ENCODE peak calls at places on chromosome 15, in nine cellular contexts. One of them, this sample, is unnamed.

GRCh38 chr15:65939901-65940617 is 70.8 kb downstream of the RAB11A start:
- DNase-seq in PC-3: peak; percentile 83
- DNase-seq in stimulated activated CD8-positive, alpha-beta memory T cell treated with anti-CD3 and anti-CD28 coated beads, Interleukin-7, amount 100 ng/mL, for 1 hour: no peak
- DNase-seq in body of pancreas: no peak
- DNase-seq in astrocyte: peak; percentile 95
- DNase-seq in left ventricle myocardium superior: peak; percentile 56
- DNase-seq in upper lobe of right lung: no peak
- DNase-seq in globus pallidus: no peak
- DNase-seq in activated CD8-positive, alpha-beta memory T cell treated with anti-CD3 and anti-CD28 coated beads, Interleukin-2, amount 50 U/mL, for 48 hours: no peak
- DNase-seq in this sample: no peak

GRCh38 chr15:65072617-65073016 is 3.9 kb upstream of the KBTBD13 start:
- DNase-seq in PC-3: no peak
- DNase-seq in globus pallidus: no peak
- DNase-seq in stimulated activated CD8-positive, alpha-beta memory T cell treated with anti-CD3 and anti-CD28 coated beads, Interleukin-7, amount 100 ng/mL, for 1 hour: no peak
- DNase-seq in activated CD8-positive, alpha-beta memory T cell treated with anti-CD3 and anti-CD28 coated beads, Interleukin-2, amount 50 U/mL, for 48 hours: no peak
- DNase-seq in upper lobe of right lung: no peak
- DNase-seq in left ventricle myocardium superior: no peak
- DNase-seq in astrocyte: no peak
- DNase-seq in body of pancreas: no peak
- DNase-seq in this sample: no peak

GRCh38 chr15:56369234-56369633 is 4.0 kb downstream of the TEX9 start:
- DNase-seq in stimulated activated CD8-positive, alpha-beta memory T cell treated with anti-CD3 and anti-CD28 coated beads, Interleukin-7, amount 100 ng/mL, for 1 hour: no peak
- DNase-seq in left ventricle myocardium superior: no peak
- DNase-seq in PC-3: no peak
- DNase-seq in globus pallidus: no peak
- DNase-seq in body of pancreas: no peak
- DNase-seq in activated CD8-positive, alpha-beta memory T cell treated with anti-CD3 and anti-CD28 coated beads, Interleukin-2, amount 50 U/mL, for 48 hours: no peak
- DNase-seq in astrocyte: no peak
- DNase-seq in upper lobe of right lung: no peak
- DNase-seq in this sample: no peak

GRCh38 chr15:90895571-90896117 is 7.5 kb upstream of the MAN2A2 start:
- DNase-seq in globus pallidus: peak; percentile 85
- DNase-seq in PC-3: no peak
- DNase-seq in left ventricle myocardium superior: no peak
- DNase-seq in astrocyte: no peak
- DNase-seq in activated CD8-positive, alpha-beta memory T cell treated with anti-CD3 and anti-CD28 coated beads, Interleukin-2, amount 50 U/mL, for 48 hours: no peak
- DNase-seq in upper lobe of right lung: no peak
- DNase-seq in stimulated activated CD8-positive, alpha-beta memory T cell treated with anti-CD3 and anti-CD28 coated beads, Interleukin-7, amount 100 ng/mL, for 1 hour: no peak
- DNase-seq in body of pancreas: no peak
- DNase-seq in this sample: no peak

GRCh38 chr15:65028921-65029735 is at the start of gene MTFMT:
- DNase-seq in upper lobe of right lung: peak; percentile 97
- DNase-seq in globus pallidus: peak; percentile 86
- DNase-seq in stimulated activated CD8-positive, alpha-beta memory T cell treated with anti-CD3 and anti-CD28 coated beads, Interleukin-7, amount 100 ng/mL, for 1 hour: peak; percentile 92
- DNase-seq in activated CD8-positive, alpha-beta memory T cell treated with anti-CD3 and anti-CD28 coated beads, Interleukin-2, amount 50 U/mL, for 48 hours: peak; percentile 97
- DNase-seq in body of pancreas: peak; percentile 92
- DNase-seq in PC-3: peak; percentile 71
- DNase-seq in astrocyte: peak; percentile 49
- DNase-seq in left ventricle myocardium superior: peak; percentile 97
- DNase-seq in this sample: peak; percentile 93

GRCh38 chr15:100920516-100921135 is 1.5 kb downstream of the LRRK1 start:
- DNase-seq in activated CD8-positive, alpha-beta memory T cell treated with anti-CD3 and anti-CD28 coated beads, Interleukin-2, amount 50 U/mL, for 48 hours: no peak
- DNase-seq in globus pallidus: no peak
- DNase-seq in body of pancreas: no peak
- DNase-seq in left ventricle myocardium superior: no peak
- DNase-seq in PC-3: no peak
- DNase-seq in astrocyte: no peak
- DNase-seq in stimulated activated CD8-positive, alpha-beta memory T cell treated with anti-CD3 and anti-CD28 coated beads, Interleukin-7, amount 100 ng/mL, for 1 hour: no peak
- DNase-seq in upper lobe of right lung: no peak
- DNase-seq in this sample: no peak

GRCh38 chr15:74208901-74209559 is 6.4 kb upstream of the STRA6 start:
- DNase-seq in left ventricle myocardium superior: no peak
- DNase-seq in upper lobe of right lung: no peak
- DNase-seq in astrocyte: peak; percentile 90
- DNase-seq in globus pallidus: no peak
- DNase-seq in stimulated activated CD8-positive, alpha-beta memory T cell treated with anti-CD3 and anti-CD28 coated beads, Interleukin-7, amount 100 ng/mL, for 1 hour: no peak
- DNase-seq in PC-3: peak; percentile 27
- DNase-seq in body of pancreas: peak; percentile 13
- DNase-seq in activated CD8-positive, alpha-beta memory T cell treated with anti-CD3 and anti-CD28 coated beads, Interleukin-2, amount 50 U/mL, for 48 hours: no peak
- DNase-seq in this sample: no peak

GRCh38 chr15:70137975-70138374 is 40.3 kb upstream of the TLE3 start:
- DNase-seq in left ventricle myocardium superior: no peak
- DNase-seq in body of pancreas: no peak
- DNase-seq in astrocyte: no peak
- DNase-seq in PC-3: no peak
- DNase-seq in globus pallidus: no peak
- DNase-seq in stimulated activated CD8-positive, alpha-beta memory T cell treated with anti-CD3 and anti-CD28 coated beads, Interleukin-7, amount 100 ng/mL, for 1 hour: no peak
- DNase-seq in upper lobe of right lung: no peak
- DNase-seq in activated CD8-positive, alpha-beta memory T cell treated with anti-CD3 and anti-CD28 coated beads, Interleukin-2, amount 50 U/mL, for 48 hours: no peak
- DNase-seq in this sample: no peak

GRCh38 chr15:40204100-40204499 is 34.8 kb upstream of the PAK6 start:
- DNase-seq in stimulated activated CD8-positive, alpha-beta memory T cell treated with anti-CD3 and anti-CD28 coated beads, Interleukin-7, amount 100 ng/mL, for 1 hour: no peak
- DNase-seq in body of pancreas: no peak
- DNase-seq in upper lobe of right lung: no peak
- DNase-seq in left ventricle myocardium superior: no peak
- DNase-seq in activated CD8-positive, alpha-beta memory T cell treated with anti-CD3 and anti-CD28 coated beads, Interleukin-2, amount 50 U/mL, for 48 hours: no peak
- DNase-seq in globus pallidus: no peak
- DNase-seq in PC-3: no peak
- DNase-seq in astrocyte: peak; percentile 4
- DNase-seq in this sample: no peak

GRCh38 chr15:53837263-53837662 is 77.8 kb upstream of the WDR72 start:
- DNase-seq in activated CD8-positive, alpha-beta memory T cell treated with anti-CD3 and anti-CD28 coated beads, Interleukin-2, amount 50 U/mL, for 48 hours: no peak
- DNase-seq in astrocyte: no peak
- DNase-seq in left ventricle myocardium superior: no peak
- DNase-seq in PC-3: peak; percentile 4
- DNase-seq in body of pancreas: peak; percentile 67
- DNase-seq in globus pallidus: no peak
- DNase-seq in upper lobe of right lung: peak; percentile 72
- DNase-seq in stimulated activated CD8-positive, alpha-beta memory T cell treated with anti-CD3 and anti-CD28 coated beads, Interleukin-7, amount 100 ng/mL, for 1 hour: no peak
- DNase-seq in this sample: peak; percentile 53

GRCh38 chr15:98909968-98910885 is 97.4 kb downstream of the PGPEP1L start:
- DNase-seq in globus pallidus: no peak
- DNase-seq in body of pancreas: no peak
- DNase-seq in activated CD8-positive, alpha-beta memory T cell treated with anti-CD3 and anti-CD28 coated beads, Interleukin-2, amount 50 U/mL, for 48 hours: no peak
- DNase-seq in upper lobe of right lung: no peak
- DNase-seq in left ventricle myocardium superior: peak; percentile 45
- DNase-seq in stimulated activated CD8-positive, alpha-beta memory T cell treated with anti-CD3 and anti-CD28 coated beads, Interleukin-7, amount 100 ng/mL, for 1 hour: no peak
- DNase-seq in astrocyte: no peak
- DNase-seq in PC-3: no peak
- DNase-seq in this sample: no peak

GRCh38 chr15:35738370-35738769 is 192.4 kb upstream of the DPH6 start:
- DNase-seq in left ventricle myocardium superior: no peak
- DNase-seq in upper lobe of right lung: no peak
- DNase-seq in globus pallidus: no peak
- DNase-seq in PC-3: peak; percentile 77
- DNase-seq in body of pancreas: no peak
- DNase-seq in stimulated activated CD8-positive, alpha-beta memory T cell treated with anti-CD3 and anti-CD28 coated beads, Interleukin-7, amount 100 ng/mL, for 1 hour: no peak
- DNase-seq in activated CD8-positive, alpha-beta memory T cell treated with anti-CD3 and anti-CD28 coated beads, Interleukin-2, amount 50 U/mL, for 48 hours: no peak
- DNase-seq in astrocyte: peak; percentile 82
- DNase-seq in this sample: no peak

GRCh38 chr15:99019558-99020540 is 12.3 kb upstream of the PGPEP1L start:
- DNase-seq in astrocyte: peak; percentile 63
- DNase-seq in globus pallidus: peak; percentile 71
- DNase-seq in activated CD8-positive, alpha-beta memory T cell treated with anti-CD3 and anti-CD28 coated beads, Interleukin-2, amount 50 U/mL, for 48 hours: no peak
- DNase-seq in PC-3: peak; percentile 61
- DNase-seq in body of pancreas: no peak
- DNase-seq in stimulated activated CD8-positive, alpha-beta memory T cell treated with anti-CD3 and anti-CD28 coated beads, Interleukin-7, amount 100 ng/mL, for 1 hour: no peak
- DNase-seq in upper lobe of right lung: no peak
- DNase-seq in left ventricle myocardium superior: no peak
- DNase-seq in this sample: no peak

GRCh38 chr15:67873777-67874176 is 33.9 kb upstream of the RNU6-1 start:
- DNase-seq in body of pancreas: no peak
- DNase-seq in globus pallidus: no peak
- DNase-seq in activated CD8-positive, alpha-beta memory T cell treated with anti-CD3 and anti-CD28 coated beads, Interleukin-2, amount 50 U/mL, for 48 hours: no peak
- DNase-seq in left ventricle myocardium superior: no peak
- DNase-seq in stimulated activated CD8-positive, alpha-beta memory T cell treated with anti-CD3 and anti-CD28 coated beads, Interleukin-7, amount 100 ng/mL, for 1 hour: no peak
- DNase-seq in upper lobe of right lung: no peak
- DNase-seq in astrocyte: no peak
- DNase-seq in PC-3: no peak
- DNase-seq in this sample: no peak

GRCh38 chr15:72685925-72686794 is at the start of the genes BBS4 and HIGD2B:
- DNase-seq in body of pancreas: peak; percentile 93
- DNase-seq in upper lobe of right lung: peak; percentile 95
- DNase-seq in globus pallidus: peak; percentile 80
- DNase-seq in activated CD8-positive, alpha-beta memory T cell treated with anti-CD3 and anti-CD28 coated beads, Interleukin-2, amount 50 U/mL, for 48 hours: peak; percentile 92
- DNase-seq in PC-3: peak; percentile 89
- DNase-seq in left ventricle myocardium superior: peak; percentile 91
- DNase-seq in stimulated activated CD8-positive, alpha-beta memory T cell treated with anti-CD3 and anti-CD28 coated beads, Interleukin-7, amount 100 ng/mL, for 1 hour: peak; percentile 64
- DNase-seq in astrocyte: peak; percentile 77
- DNase-seq in this sample: peak; percentile 93

GRCh38 chr15:93072440-93073394 is 16.3 kb downstream of the RGMA start:
- DNase-seq in left ventricle myocardium superior: peak; percentile 92
- DNase-seq in astrocyte: peak; percentile 37
- DNase-seq in activated CD8-positive, alpha-beta memory T cell treated with anti-CD3 and anti-CD28 coated beads, Interleukin-2, amount 50 U/mL, for 48 hours: peak; percentile 52
- DNase-seq in globus pallidus: no peak
- DNase-seq in stimulated activated CD8-positive, alpha-beta memory T cell treated with anti-CD3 and anti-CD28 coated beads, Interleukin-7, amount 100 ng/mL, for 1 hour: no peak
- DNase-seq in upper lobe of right lung: peak; percentile 91
- DNase-seq in PC-3: peak; percentile 75
- DNase-seq in body of pancreas: peak; percentile 84
- DNase-seq in this sample: no peak

GRCh38 chr15:41930221-41930866 is 36.5 kb upstream of the SPTBN5 start:
- DNase-seq in body of pancreas: peak; percentile 50
- DNase-seq in stimulated activated CD8-positive, alpha-beta memory T cell treated with anti-CD3 and anti-CD28 coated beads, Interleukin-7, amount 100 ng/mL, for 1 hour: no peak
- DNase-seq in astrocyte: peak; percentile 97
- DNase-seq in globus pallidus: no peak
- DNase-seq in PC-3: peak; percentile 98
- DNase-seq in left ventricle myocardium superior: peak; percentile 68
- DNase-seq in activated CD8-positive, alpha-beta memory T cell treated with anti-CD3 and anti-CD28 coated beads, Interleukin-2, amount 50 U/mL, for 48 hours: no peak
- DNase-seq in upper lobe of right lung: peak; percentile 63
- DNase-seq in this sample: no peak

GRCh38 chr15:51842852-51843737 is 13.6 kb downstream of the TMOD3 start:
- DNase-seq in globus pallidus: no peak
- DNase-seq in astrocyte: peak; percentile 71
- DNase-seq in PC-3: peak; percentile 82
- DNase-seq in activated CD8-positive, alpha-beta memory T cell treated with anti-CD3 and anti-CD28 coated beads, Interleukin-2, amount 50 U/mL, for 48 hours: no peak
- DNase-seq in left ventricle myocardium superior: no peak
- DNase-seq in upper lobe of right lung: no peak
- DNase-seq in stimulated activated CD8-positive, alpha-beta memory T cell treated with anti-CD3 and anti-CD28 coated beads, Interleukin-7, amount 100 ng/mL, for 1 hour: no peak
- DNase-seq in body of pancreas: no peak
- DNase-seq in this sample: no peak

GRCh38 chr15:48064435-48064834 is 56.4 kb upstream of the SLC24A5 start:
- DNase-seq in stimulated activated CD8-positive, alpha-beta memory T cell treated with anti-CD3 and anti-CD28 coated beads, Interleukin-7, amount 100 ng/mL, for 1 hour: no peak
- DNase-seq in globus pallidus: no peak
- DNase-seq in astrocyte: no peak
- DNase-seq in left ventricle myocardium superior: no peak
- DNase-seq in upper lobe of right lung: no peak
- DNase-seq in activated CD8-positive, alpha-beta memory T cell treated with anti-CD3 and anti-CD28 coated beads, Interleukin-2, amount 50 U/mL, for 48 hours: no peak
- DNase-seq in body of pancreas: no peak
- DNase-seq in PC-3: no peak
- DNase-seq in this sample: no peak

GRCh38 chr15:58604455-58604923 is 145.0 kb downstream of the ADAM10 start:
- DNase-seq in body of pancreas: peak; percentile 36
- DNase-seq in upper lobe of right lung: no peak
- DNase-seq in left ventricle myocardium superior: no peak
- DNase-seq in PC-3: peak; percentile 81
- DNase-seq in stimulated activated CD8-positive, alpha-beta memory T cell treated with anti-CD3 and anti-CD28 coated beads, Interleukin-7, amount 100 ng/mL, for 1 hour: no peak
- DNase-seq in activated CD8-positive, alpha-beta memory T cell treated with anti-CD3 and anti-CD28 coated beads, Interleukin-2, amount 50 U/mL, for 48 hours: no peak
- DNase-seq in astrocyte: no peak
- DNase-seq in globus pallidus: no peak
- DNase-seq in this sample: no peak

GRCh38 chr15:39411102-39411989 is 169.5 kb upstream of the THBS1 start:
- DNase-seq in activated CD8-positive, alpha-beta memory T cell treated with anti-CD3 and anti-CD28 coated beads, Interleukin-2, amount 50 U/mL, for 48 hours: no peak
- DNase-seq in astrocyte: peak; percentile 50
- DNase-seq in globus pallidus: no peak
- DNase-seq in upper lobe of right lung: no peak
- DNase-seq in PC-3: no peak
- DNase-seq in body of pancreas: no peak
- DNase-seq in left ventricle myocardium superior: no peak
- DNase-seq in stimulated activated CD8-positive, alpha-beta memory T cell treated with anti-CD3 and anti-CD28 coated beads, Interleukin-7, amount 100 ng/mL, for 1 hour: no peak
- DNase-seq in this sample: no peak

GRCh38 chr15:32652178-32652577 is 10.7 kb downstream of the SCG5 start:
- DNase-seq in astrocyte: no peak
- DNase-seq in PC-3: peak; percentile 64
- DNase-seq in activated CD8-positive, alpha-beta memory T cell treated with anti-CD3 and anti-CD28 coated beads, Interleukin-2, amount 50 U/mL, for 48 hours: no peak
- DNase-seq in globus pallidus: no peak
- DNase-seq in upper lobe of right lung: no peak
- DNase-seq in left ventricle myocardium superior: no peak
- DNase-seq in body of pancreas: no peak
- DNase-seq in stimulated activated CD8-positive, alpha-beta memory T cell treated with anti-CD3 and anti-CD28 coated beads, Interleukin-7, amount 100 ng/mL, for 1 hour: no peak
- DNase-seq in this sample: no peak

GRCh38 chr15:93477188-93477587 is 388.2 kb upstream of the RGMA start:
- DNase-seq in body of pancreas: no peak
- DNase-seq in astrocyte: no peak
- DNase-seq in upper lobe of right lung: no peak
- DNase-seq in globus pallidus: no peak
- DNase-seq in PC-3: no peak
- DNase-seq in left ventricle myocardium superior: no peak
- DNase-seq in stimulated activated CD8-positive, alpha-beta memory T cell treated with anti-CD3 and anti-CD28 coated beads, Interleukin-7, amount 100 ng/mL, for 1 hour: no peak
- DNase-seq in activated CD8-positive, alpha-beta memory T cell treated with anti-CD3 and anti-CD28 coated beads, Interleukin-2, amount 50 U/mL, for 48 hours: no peak
- DNase-seq in this sample: no peak

GRCh38 chr15:91529534-91529933 is 324.0 kb upstream of the SLCO3A1 start:
- DNase-seq in left ventricle myocardium superior: no peak
- DNase-seq in upper lobe of right lung: no peak
- DNase-seq in astrocyte: no peak
- DNase-seq in globus pallidus: no peak
- DNase-seq in activated CD8-positive, alpha-beta memory T cell treated with anti-CD3 and anti-CD28 coated beads, Interleukin-2, amount 50 U/mL, for 48 hours: no peak
- DNase-seq in stimulated activated CD8-positive, alpha-beta memory T cell treated with anti-CD3 and anti-CD28 coated beads, Interleukin-7, amount 100 ng/mL, for 1 hour: no peak
- DNase-seq in PC-3: no peak
- DNase-seq in body of pancreas: no peak
- DNase-seq in this sample: no peak

GRCh38 chr15:31265871-31266711 is 60.5 kb upstream of the KLF13 start:
- DNase-seq in astrocyte: no peak
- DNase-seq in globus pallidus: peak; percentile 50
- DNase-seq in upper lobe of right lung: peak; percentile 64
- DNase-seq in activated CD8-positive, alpha-beta memory T cell treated with anti-CD3 and anti-CD28 coated beads, Interleukin-2, amount 50 U/mL, for 48 hours: peak; percentile 75
- DNase-seq in left ventricle myocardium superior: peak; percentile 66
- DNase-seq in body of pancreas: peak; percentile 68
- DNase-seq in PC-3: no peak
- DNase-seq in stimulated activated CD8-positive, alpha-beta memory T cell treated with anti-CD3 and anti-CD28 coated beads, Interleukin-7, amount 100 ng/mL, for 1 hour: no peak
- DNase-seq in this sample: peak; percentile 51

GRCh38 chr15:47577476-47577875 is 139.8 kb upstream of the SEMA6D start:
- DNase-seq in globus pallidus: no peak
- DNase-seq in stimulated activated CD8-positive, alpha-beta memory T cell treated with anti-CD3 and anti-CD28 coated beads, Interleukin-7, amount 100 ng/mL, for 1 hour: no peak
- DNase-seq in activated CD8-positive, alpha-beta memory T cell treated with anti-CD3 and anti-CD28 coated beads, Interleukin-2, amount 50 U/mL, for 48 hours: no peak
- DNase-seq in left ventricle myocardium superior: no peak
- DNase-seq in astrocyte: no peak
- DNase-seq in upper lobe of right lung: no peak
- DNase-seq in PC-3: no peak
- DNase-seq in body of pancreas: no peak
- DNase-seq in this sample: no peak

This sample was measured in left lobe of liver.